ENCODE peak calls at places on chromosome 18, in eight cellular contexts. Q is HCT116; B is CD8-positive, alpha-beta memory T cell; Y is psoas muscle; S is CD8-positive, alpha-beta T cell; R is heart right ventricle; D is Caco-2; P is naive thymus-derived CD4-positive, alpha-beta T cell. F is an unnamed sample.

GRCh38 chr18:45493830-45494229 is 121.4 kb upstream of the SLC14A2 start:
- DNase-seq in Q (no peak), B (no peak), Y (no peak), S (no peak), R (no peak), D (no peak), P (no peak), F (no peak)

GRCh38 chr18:35611518-35611917 is 30.0 kb downstream of the GALNT1 start:
- DNase-seq in Q (no peak), B (no peak), Y (no peak), S (no peak), R (no peak), D (no peak), P (no peak), F (no peak)

GRCh38 chr18:47283476-47283875 is 32.0 kb upstream of the SKOR2 start:
- DNase-seq in Q (peak; percentile 42), B (no peak), Y (no peak), S (no peak), R (no peak), D (no peak), P (no peak), F (no peak)

GRCh38 chr18:55265916-55266488 is 306.7 kb upstream of the CCDC68 start:
- DNase-seq in Q (no peak), B (no peak), Y (no peak), S (no peak), R (no peak), D (no peak), P (no peak), F (no peak)

GRCh38 chr18:59801576-59801975 is 98.2 kb upstream of the PMAIP1 start:
- DNase-seq in Q (no peak), B (no peak), Y (no peak), S (no peak), R (no peak), D (no peak), P (no peak), F (no peak)

GRCh38 chr18:42281124-42281523 is 326.1 kb downstream of the PIK3C3 start:
- DNase-seq in Q (no peak), B (no peak), Y (no peak), S (no peak), R (no peak), D (no peak), P (no peak), F (no peak)

GRCh38 chr18:32019251-32019943 is 772 bp downstream of the RNF125 start:
- DNase-seq in Q (peak; percentile 26), B (peak; percentile 80), Y (peak; percentile 33), S (peak; percentile 41), R (peak; percentile 53), D (no peak), P (peak; percentile 86), F (peak; percentile 48)

GRCh38 chr18:28855524-28855923 is 678.6 kb upstream of the CDH2 start:
- DNase-seq in Q (no peak), B (no peak), Y (no peak), S (no peak), R (no peak), D (no peak), P (no peak), F (no peak)

GRCh38 chr18:11998182-11998581 is 16.9 kb downstream of the IMPA2 start:
- DNase-seq in Q (no peak), B (no peak), Y (peak; percentile 43), S (no peak), R (peak; percentile 50), D (no peak), P (no peak), F (no peak)

GRCh38 chr18:47100214-47100831 is 50.0 kb downstream of the HDHD2 start:
- DNase-seq in Q (peak; percentile 39), B (peak; percentile 68), Y (peak; percentile 24), S (peak; percentile 29), R (peak; percentile 18), D (peak; percentile 43), P (peak; percentile 40), F (peak; percentile 41)

GRCh38 chr18:12031836-12032235 is 50.5 kb downstream of the IMPA2 start:
- DNase-seq in Q (no peak), B (no peak), Y (peak; percentile 81), S (no peak), R (peak; percentile 59), D (no peak), P (no peak), F (no peak)

GRCh38 chr18:3581890-3582289 is 131.9 kb downstream of the TGIF1 start:
- DNase-seq in Q (no peak), B (no peak), Y (no peak), S (no peak), R (no peak), D (no peak), P (no peak), F (no peak)

GRCh38 chr18:67805261-67805660 is 288.7 kb upstream of the DSEL start:
- DNase-seq in Q (no peak), B (no peak), Y (no peak), S (no peak), R (no peak), D (no peak), P (no peak), F (no peak)

GRCh38 chr18:57775937-57776336 is 27.2 kb downstream of the ATP8B1 start:
- DNase-seq in Q (peak; percentile 49), B (no peak), Y (no peak), S (no peak), R (no peak), D (no peak), P (no peak), F (no peak)

GRCh38 chr18:59517446-59518171 is 158.5 kb upstream of the LMAN1 start:
- DNase-seq in Q (no peak), B (no peak), Y (no peak), S (no peak), R (no peak), D (no peak), P (no peak), F (no peak)

GRCh38 chr18:22471546-22472131 is 53.9 kb upstream of the CTAGE1 start:
- DNase-seq in Q (no peak), B (no peak), Y (no peak), S (no peak), R (peak; percentile 51), D (peak; percentile 75), P (no peak), F (no peak)

GRCh38 chr18:54444309-54444914 is 86.7 kb downstream of the C18orf54 start:
- DNase-seq in Q (peak; percentile 60), B (no peak), Y (peak; percentile 19), S (no peak), R (peak; percentile 19), D (peak; percentile 50), P (no peak), F (no peak)

GRCh38 chr18:33577688-33578370 is at the start of gene ASXL3:
- DNase-seq in Q (no peak), B (no peak), Y (peak; percentile 37), S (no peak), R (peak; percentile 61), D (no peak), P (no peak), F (no peak)

GRCh38 chr18:50644807-50645206 is 84.9 kb downstream of the MAPK4 start:
- DNase-seq in Q (peak; percentile 23), B (no peak), Y (no peak), S (no peak), R (no peak), D (no peak), P (no peak), F (no peak)

GRCh38 chr18:22168360-22168921 is 948 bp upstream of the GATA6 start:
- DNase-seq in Q (no peak), B (no peak), Y (no peak), S (no peak), R (peak; percentile 47), D (peak; percentile 82), P (no peak), F (no peak)

GRCh38 chr18:24153397-24153796 is 14.5 kb downstream of the CABYR start:
- DNase-seq in Q (no peak), B (no peak), Y (no peak), S (no peak), R (no peak), D (no peak), P (no peak), F (no peak)

GRCh38 chr18:11154983-11155759 is 5.8 kb upstream of the PIEZO2 start:
- DNase-seq in Q (no peak), B (no peak), Y (no peak), S (no peak), R (no peak), D (no peak), P (no peak), F (no peak)

GRCh38 chr18:78595924-78596573 is 383.6 kb upstream of the SALL3 start:
- DNase-seq in Q (no peak), B (no peak), Y (no peak), S (no peak), R (no peak), D (no peak), P (no peak), F (no peak)

GRCh38 chr18:48408111-48408726 is 964 bp downstream of the ZBTB7C start:
- DNase-seq in Q (no peak), B (no peak), Y (peak; percentile 30), S (no peak), R (peak; percentile 27), D (no peak), P (no peak), F (no peak)
- H3K4me3 ChIP-seq in Q (no peak overlapping the region), B (no peak overlapping the region), Y (peak overlapping the region; percentile 86), S (no peak overlapping the region), R (no peak overlapping the region), D (no peak overlapping the region), P (no peak overlapping the region), F (no peak overlapping the region)

DNA sequence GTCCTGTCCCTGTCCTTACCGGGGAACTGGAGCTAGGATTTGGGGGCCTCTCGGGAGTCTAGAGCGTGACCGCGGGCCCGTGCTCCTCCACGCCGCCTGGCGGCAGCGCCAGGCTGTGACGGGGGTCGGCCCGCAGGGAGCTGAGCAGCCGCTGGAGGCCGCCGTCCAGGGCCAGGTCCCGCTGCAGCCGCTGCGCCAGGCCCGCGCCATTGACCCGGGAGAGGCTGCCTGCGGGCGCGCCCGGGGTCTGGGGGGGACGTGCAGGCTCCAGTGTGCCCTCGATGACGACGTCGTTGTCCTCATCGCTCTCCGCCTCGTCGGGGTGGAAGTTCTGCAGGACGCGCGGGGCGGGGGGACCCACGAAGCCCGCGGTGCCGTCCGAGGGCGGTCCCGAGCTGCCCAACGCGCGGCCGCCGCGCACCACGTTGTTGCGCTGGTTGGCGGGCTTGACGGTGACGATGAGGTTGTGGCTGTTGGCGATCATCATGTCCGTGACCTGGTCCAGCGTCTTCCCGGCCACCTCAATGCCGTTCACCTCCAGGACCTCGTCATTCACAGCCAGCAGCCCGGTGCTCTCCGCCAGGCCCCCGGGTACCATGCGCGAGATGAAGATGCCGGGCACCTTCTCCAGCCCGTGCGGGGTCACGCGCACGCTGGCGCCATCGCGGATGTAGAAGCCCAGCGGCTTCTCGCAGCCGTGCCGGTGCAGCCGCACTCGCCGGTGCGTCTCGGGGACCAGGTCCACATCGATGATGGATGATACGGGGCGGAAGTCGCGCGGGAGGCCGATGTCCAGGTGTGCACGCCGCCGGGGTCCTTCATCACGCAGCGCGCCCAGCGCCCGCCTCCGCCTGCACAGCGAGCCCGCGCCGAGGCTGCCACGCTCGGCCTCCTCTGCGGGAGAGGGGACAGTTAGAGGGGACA is 50.9 kb downstream of the ADNP2 start:
- DNase-seq in Q (no peak), B (no peak), Y (peak; percentile 32), S (peak; percentile 18), R (peak; percentile 43), D (no peak), P (peak; percentile 36), F (no peak)
- H3K4me3 ChIP-seq in Q (no peak overlapping the region), B (no peak overlapping the region), Y (peak overlapping the region; percentile 25), S (no peak overlapping the region), R (no peak overlapping the region), D (no peak overlapping the region), P (no peak overlapping the region), F (peak overlapping the region; percentile 28)

GRCh38 chr18:48879008-48879431 is 71.7 kb downstream of the SMAD7 start:
- DNase-seq in Q (no peak), B (no peak), Y (no peak), S (no peak), R (no peak), D (peak; percentile 61), P (no peak), F (no peak)
- H3K4me3 ChIP-seq in Q (no peak overlapping the region), B (no peak overlapping the region), Y (no peak overlapping the region), S (no peak overlapping the region), R (no peak overlapping the region), D (no peak overlapping the region), P (no peak overlapping the region), F (no peak overlapping the region)

GRCh38 chr18:69898241-69898861 is 49.3 kb downstream of the CD226 start:
- DNase-seq in Q (no peak), B (peak; percentile 52), Y (no peak), S (no peak), R (no peak), D (no peak), P (peak; percentile 13), F (no peak)
- H3K4me3 ChIP-seq in Q (no peak overlapping the region), B (peak overlapping the region; percentile 57), Y (no peak overlapping the region), S (peak overlapping the region; percentile 25), R (no peak overlapping the region), D (no peak overlapping the region), P (peak overlapping the region; percentile 52), F (peak overlapping the region; percentile 35)

F was measured in effector memory CD4-positive, alpha-beta T cell.